ENCODE peak calls at places on chromosomes 13 and 19, in ten cellular contexts. H is H1, Y is endothelial cell of umbilical vein, S is HCT116, O is WTC11, I is A549, L is K562, C is SK-N-SH, P is HepG2, W is GM12878. R is an unnamed sample.

GRCh38 chr19:11264452-11265176 is 2.3 kb upstream of the DOCK6 start:
- DNase-seq in Y (peak; percentile 70), H (peak; percentile 63), C (no peak), I (peak; percentile 38), W (peak; percentile 8), L (peak; percentile 31), P (peak; percentile 31), S (no peak), O (peak; percentile 70), R (no peak)

GRCh38 chr13:20285530-20285929 is 53.4 kb upstream of the GJB6 start:
- DNase-seq in I (no peak), W (no peak), S (no peak), O (no peak), L (no peak), H (no peak), C (no peak), P (no peak), Y (no peak), R (no peak)

GRCh38 chr19:14540741-14541525 is 11.5 kb downstream of the TECR start:
- DNase-seq in I (no peak), L (no peak), O (no peak), Y (no peak), C (no peak), H (no peak), S (no peak), P (no peak), W (no peak), R (no peak)

GRCh38 chr13:53901593-53901992 is 873.0 kb downstream of the OLFM4 start:
- DNase-seq in P (no peak), L (no peak), O (no peak), W (no peak), I (no peak), H (no peak), C (no peak), Y (no peak), S (no peak), R (no peak)

GRCh38 chr13:85798999-85799646 is at the start of gene SLITRK6:
- DNase-seq in O (no peak), Y (no peak), H (no peak), L (no peak), C (peak; percentile 9), S (peak; percentile 15), W (no peak), I (peak; percentile 81), P (no peak), R (peak; percentile 3)

GRCh38 chr13:31824705-31825512 is 85.6 kb downstream of the RXFP2 start:
- DNase-seq in C (no peak), H (no peak), P (no peak), Y (no peak), W (peak; percentile 13), I (no peak), O (no peak), L (no peak), S (no peak), R (peak; percentile 51)

GRCh38 chr13:113904411-113904810 is 40.5 kb upstream of the GAS6 start:
- DNase-seq in P (peak; percentile 25), Y (peak; percentile 62), L (peak; percentile 55), S (no peak), O (peak; percentile 66), C (no peak), I (peak; percentile 33), H (peak; percentile 72), W (no peak), R (peak; percentile 53)

GRCh38 chr19:50492303-50493052 is 15.8 kb upstream of the GARIN5A start:
- DNase-seq in C (peak; percentile 53), S (no peak), L (peak; percentile 50), Y (no peak), O (no peak), I (peak; percentile 49), H (no peak), P (no peak), W (no peak), R (peak; percentile 46)

GRCh38 chr13:101144808-101145419 is 271.4 kb downstream of the NALCN start:
- DNase-seq in O (no peak), S (peak; percentile 39), C (peak; percentile 46), P (peak; percentile 38), Y (peak; percentile 66), H (no peak), I (peak; percentile 50), W (peak; percentile 5), L (peak; percentile 47), R (peak; percentile 70)

GRCh38 chr19:10111405-10111811 is at the start of gene P2RY11:
- DNase-seq in O (no peak), H (no peak), L (peak; percentile 20), S (no peak), P (no peak), Y (no peak), I (no peak), C (peak; percentile 23), W (peak; percentile 75), R (peak; percentile 98)

GRCh38 chr13:111966969-111967368 is 100.0 kb upstream of the SOX1 start:
- DNase-seq in W (no peak), L (no peak), Y (no peak), S (no peak), P (no peak), H (no peak), C (no peak), O (no peak), I (no peak), R (no peak)

GRCh38 chr19:50205681-50206138 is 2.3 kb downstream of the MYH14 start:
- DNase-seq in O (peak; percentile 36), Y (no peak), I (no peak), S (no peak), W (no peak), P (no peak), H (peak; percentile 64), L (no peak), C (no peak), R (no peak)

GRCh38 chr19:18608102-18608804 is 1.7 kb upstream of the CRLF1 start:
- DNase-seq in L (no peak), S (no peak), C (peak; percentile 29), H (no peak), Y (no peak), W (no peak), P (no peak), O (no peak), I (no peak), R (no peak)

GRCh38 chr13:112105244-112105681 is 38.3 kb downstream of the SOX1 start:
- DNase-seq in C (no peak), W (no peak), O (no peak), S (no peak), Y (no peak), I (no peak), P (no peak), H (no peak), L (no peak), R (no peak)

GRCh38 chr13:77810430-77810829 is 108.2 kb downstream of the EDNRB start:
- DNase-seq in I (peak; percentile 25), C (peak; percentile 23), Y (peak; percentile 45), S (peak; percentile 4), W (no peak), L (no peak), H (no peak), O (no peak), P (no peak), R (peak; percentile 60)
- TF ChIP-seq CTCF in I (no peak), C (peak; percentile 59), Y (peak; percentile 26), S (peak; percentile 38), W (peak; percentile 45), L (peak; percentile 5), H (no peak), O (no peak), P (no peak), R (peak; percentile 59)

DNA sequence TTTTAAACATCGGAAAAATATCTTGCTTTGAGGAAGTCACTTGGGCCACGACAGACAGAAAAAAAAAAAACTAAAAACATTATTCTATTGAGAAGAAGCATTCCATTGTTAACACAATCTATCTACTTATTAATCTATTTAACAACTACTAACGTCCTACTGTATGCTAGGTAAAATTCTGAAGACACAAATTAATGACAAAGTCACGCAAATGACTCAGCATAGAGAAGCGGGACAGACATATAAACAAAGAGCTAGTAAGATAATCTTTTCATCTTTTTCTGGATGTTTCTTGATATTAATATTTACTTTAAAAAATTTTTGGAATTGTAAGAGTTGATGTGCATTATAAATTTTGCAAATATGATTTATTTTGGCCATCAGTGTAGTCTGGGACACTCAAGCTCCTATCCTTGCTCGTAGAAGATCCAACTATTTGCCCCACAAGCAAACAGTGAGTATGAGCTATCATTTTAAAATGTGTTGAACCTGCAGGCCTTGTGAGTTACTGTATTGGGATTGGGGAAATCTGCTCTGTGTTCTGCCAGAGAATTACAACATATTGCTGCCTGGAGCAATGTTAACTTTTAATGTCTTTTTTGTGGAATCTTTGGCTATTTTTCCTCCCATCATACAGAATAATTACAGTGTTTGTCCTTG is 109.1 kb downstream of the PCDH9 start:
- DNase-seq in S (no peak), C (no peak), Y (no peak), L (peak; percentile 40), W (no peak), P (no peak), I (peak; percentile 86), H (no peak), O (no peak), R (no peak)
- TF ChIP-seq MAX in S (no peak), C (no peak), Y (no peak), L (no peak), W (no peak), P (no peak), I (no peak), H (no peak), O (no peak), R (no peak)

GRCh38 chr13:80134360-80134759 is 206.6 kb downstream of the SPRY2 start:
- DNase-seq in O (no peak), H (no peak), S (no peak), Y (no peak), P (no peak), C (no peak), L (no peak), I (no peak), W (no peak), R (no peak)

GRCh38 chr13:80133631-80134083 is 207.3 kb downstream of the SPRY2 start:
- DNase-seq in C (no peak), Y (peak; percentile 57), P (no peak), H (no peak), I (no peak), O (no peak), W (no peak), L (no peak), S (no peak), R (no peak)

GRCh38 chr13:80131204-80131603 is 209.7 kb downstream of the SPRY2 start:
- DNase-seq in Y (peak; percentile 55), C (peak; percentile 56), O (peak; percentile 31), I (peak; percentile 68), L (no peak), P (no peak), W (no peak), S (no peak), H (no peak), R (peak; percentile 69)

GRCh38 chr13:80137994-80138393 is 202.9 kb downstream of the SPRY2 start:
- DNase-seq in I (no peak), S (no peak), H (no peak), C (no peak), L (no peak), Y (no peak), P (no peak), O (no peak), W (no peak), R (no peak)

GRCh38 chr13:80132741-80133601 is 208.0 kb downstream of the SPRY2 start:
- DNase-seq in S (no peak), O (no peak), C (peak; percentile 38), I (peak; percentile 81), H (no peak), W (no peak), Y (peak; percentile 84), P (peak; percentile 0), L (no peak), R (peak; percentile 15)
- TF ChIP-seq CTCF in S (no peak), O (no peak), C (no peak), I (no peak), H (no peak), W (no peak), Y (no peak), P (no peak), L (no peak), R (no peak)

GRCh38 chr13:45328661-45329105 is 12.3 kb downstream of the TPT1 start:
- DNase-seq in O (no peak), L (no peak), W (no peak), I (no peak), P (no peak), H (no peak), S (no peak), Y (peak; percentile 72), C (no peak), R (no peak)
- TF ChIP-seq MAX in O (no peak), L (no peak), W (no peak), I (no peak), P (no peak), H (no peak), S (no peak), Y (no peak), C (no peak), R (no peak)